ENCODE peak calls at places on chromosomes 3 and 15, in four cellular contexts. S is stimulated activated CD4-positive, alpha-beta T cell treated with anti-CD3 and anti-CD28 coated beads, Interleukin-4, amount 100 ng/mL, for 24 hours; Y is testis; K is central memory CD8-positive, alpha-beta T cell. J is an unnamed sample.

GRCh38 chr3:134361162-134361831 is 12.9 kb downstream of the AMOTL2 start:
- DNase-seq in S (no peak), Y (no peak), K (no peak), J (peak; percentile 56)

GRCh38 chr3:7346364-7346763 is 485.4 kb downstream of the GRM7 start:
- DNase-seq in S (no peak), Y (no peak), K (no peak), J (no peak)

GRCh38 chr15:101088788-101089578 is 162.9 kb downstream of the CHSY1 start:
- DNase-seq in S (peak; percentile 83), Y (peak; percentile 82), K (peak; percentile 83), J (peak; percentile 72)

GRCh38 chr3:100407977-100408532 is 6.7 kb downstream of the LNP1 start:
- DNase-seq in S (no peak), Y (no peak), K (no peak), J (no peak)

GRCh38 chr3:186525369-186526255 is 18.6 kb downstream of the CRYGS start:
- DNase-seq in S (no peak), Y (no peak), K (no peak), J (no peak)

GRCh38 chr15:48803877-48804276 is 7.0 kb downstream of the CEP152 start:
- DNase-seq in S (no peak), Y (no peak), K (no peak), J (no peak)

GRCh38 chr3:41362638-41363559 is 163.6 kb downstream of the CTNNB1 start:
- DNase-seq in S (no peak), Y (no peak), K (no peak), J (no peak)

GRCh38 chr3:169841171-169841570 is 28.5 kb upstream of the LRRC34 start:
- DNase-seq in S (no peak), Y (no peak), K (no peak), J (no peak)

GRCh38 chr3:66115858-66116654 is 77.3 kb upstream of the MAGI1 start:
- DNase-seq in S (no peak), Y (peak; percentile 61), K (no peak), J (peak; percentile 71)

GRCh38 chr3:157913052-157913451 is 193.2 kb downstream of the SHOX2 start:
- DNase-seq in S (no peak), Y (no peak), K (no peak), J (no peak)

GRCh38 chr3:156033428-156033827 is 87.0 kb upstream of the KCNAB1 start:
- DNase-seq in S (no peak), Y (no peak), K (no peak), J (no peak)

GRCh38 chr3:13178107-13178506 is 104.9 kb upstream of the IQSEC1 start:
- DNase-seq in S (no peak), Y (no peak), K (no peak), J (no peak)

GRCh38 chr3:62169871-62170660 is 203.3 kb downstream of the FEZF2 start:
- DNase-seq in S (no peak), Y (no peak), K (no peak), J (no peak)

GRCh38 chr3:38648659-38649499 is 608 bp downstream of the SCN5A start:
- DNase-seq in S (no peak), Y (no peak), K (no peak), J (no peak)

GRCh38 chr3:153394017-153394416 is 232.0 kb downstream of the RAP2B start:
- DNase-seq in S (no peak), Y (no peak), K (no peak), J (no peak)

GRCh38 chr3:133799794-133800585 is 5.6 kb upstream of the SRPRB start:
- DNase-seq in S (no peak), Y (peak; percentile 20), K (no peak), J (no peak)

GRCh38 chr3:58421004-58421403 is 12.6 kb downstream of the PDHB start:
- DNase-seq in S (no peak), Y (no peak), K (no peak), J (no peak)

GRCh38 chr15:45471151-45471550 is 51.4 kb downstream of the SLC30A4 start:
- DNase-seq in S (no peak), Y (no peak), K (no peak), J (no peak)

GRCh38 chr3:171812811-171813210 is 2.5 kb upstream of the PLD1 start:
- DNase-seq in S (no peak), Y (no peak), K (no peak), J (no peak)

GRCh38 chr3:158918008-158918407 is 116.2 kb downstream of the MFSD1 start:
- DNase-seq in S (peak; percentile 6), Y (peak; percentile 59), K (no peak), J (no peak)

GRCh38 chr3:41120461-41120860 is 78.8 kb upstream of the CTNNB1 start:
- DNase-seq in S (no peak), Y (no peak), K (no peak), J (no peak)

GRCh38 chr3:45536316-45536715 is 58.2 kb upstream of the LIMD1 start:
- DNase-seq in S (no peak), Y (no peak), K (no peak), J (no peak)

GRCh38 chr3:35616346-35616745 is 23.0 kb upstream of the ARPP21 start:
- DNase-seq in S (no peak), Y (no peak), K (no peak), J (no peak)

J was measured in RWPE2.